ENCODE peak calls at places on chromosome 17, in four cellular contexts. One of them, this sample, is unnamed.

GRCh38 chr17:29575511-29576213 is 7.2 kb downstream of the TP53I13 start:
- DNase-seq in NCI-H1092 treated with DMSO at 0.1 percent for 48 hours: no peak
- DNase-seq in breast epithelium: no peak
- DNase-seq in stimulated activated CD8-positive, alpha-beta memory T cell treated with anti-CD3 and anti-CD28 coated beads, Interleukin-7, amount 100 ng/mL, for 1 hour: no peak
- DNase-seq in this sample: peak; percentile 72

GRCh38 chr17:78072961-78073360 is 55.6 kb downstream of the TMC6 start:
- DNase-seq in breast epithelium: no peak
- DNase-seq in stimulated activated CD8-positive, alpha-beta memory T cell treated with anti-CD3 and anti-CD28 coated beads, Interleukin-7, amount 100 ng/mL, for 1 hour: no peak
- DNase-seq in NCI-H1092 treated with DMSO at 0.1 percent for 48 hours: no peak
- DNase-seq in this sample: no peak

GRCh38 chr17:32142857-32143524 is 689 bp downstream of the RHOT1 start:
- DNase-seq in breast epithelium: peak; percentile 49
- DNase-seq in NCI-H1092 treated with DMSO at 0.1 percent for 48 hours: peak; percentile 62
- DNase-seq in stimulated activated CD8-positive, alpha-beta memory T cell treated with anti-CD3 and anti-CD28 coated beads, Interleukin-7, amount 100 ng/mL, for 1 hour: no peak
- DNase-seq in this sample: peak; percentile 74

GRCh38 chr17:77916771-77917481 is 41.6 kb upstream of the TNRC6C start:
- DNase-seq in NCI-H1092 treated with DMSO at 0.1 percent for 48 hours: no peak
- DNase-seq in stimulated activated CD8-positive, alpha-beta memory T cell treated with anti-CD3 and anti-CD28 coated beads, Interleukin-7, amount 100 ng/mL, for 1 hour: no peak
- DNase-seq in breast epithelium: no peak
- DNase-seq in this sample: no peak

GRCh38 chr17:9240659-9241370 is 219.5 kb downstream of the NTN1 start:
- DNase-seq in breast epithelium: peak; percentile 77
- DNase-seq in NCI-H1092 treated with DMSO at 0.1 percent for 48 hours: no peak
- DNase-seq in stimulated activated CD8-positive, alpha-beta memory T cell treated with anti-CD3 and anti-CD28 coated beads, Interleukin-7, amount 100 ng/mL, for 1 hour: no peak
- DNase-seq in this sample: peak; percentile 91

GRCh38 chr17:81703747-81704654 is 834 bp downstream of the MRPL12 start:
- DNase-seq in NCI-H1092 treated with DMSO at 0.1 percent for 48 hours: peak; percentile 3
- DNase-seq in breast epithelium: no peak
- DNase-seq in stimulated activated CD8-positive, alpha-beta memory T cell treated with anti-CD3 and anti-CD28 coated beads, Interleukin-7, amount 100 ng/mL, for 1 hour: no peak
- DNase-seq in this sample: peak; percentile 51

GRCh38 chr17:4480929-4481898 is 17.5 kb upstream of the SPNS2 start:
- DNase-seq in breast epithelium: no peak
- DNase-seq in stimulated activated CD8-positive, alpha-beta memory T cell treated with anti-CD3 and anti-CD28 coated beads, Interleukin-7, amount 100 ng/mL, for 1 hour: no peak
- DNase-seq in NCI-H1092 treated with DMSO at 0.1 percent for 48 hours: no peak
- DNase-seq in this sample: peak; percentile 62

GRCh38 chr17:28366605-28367004 is 1.6 kb upstream of the SEBOX start:
- DNase-seq in NCI-H1092 treated with DMSO at 0.1 percent for 48 hours: no peak
- DNase-seq in breast epithelium: no peak
- DNase-seq in stimulated activated CD8-positive, alpha-beta memory T cell treated with anti-CD3 and anti-CD28 coated beads, Interleukin-7, amount 100 ng/mL, for 1 hour: no peak
- DNase-seq in this sample: no peak

GRCh38 chr17:43309505-43310329 is 75.9 kb upstream of the RNU2-1 start:
- DNase-seq in stimulated activated CD8-positive, alpha-beta memory T cell treated with anti-CD3 and anti-CD28 coated beads, Interleukin-7, amount 100 ng/mL, for 1 hour: no peak
- DNase-seq in breast epithelium: no peak
- DNase-seq in NCI-H1092 treated with DMSO at 0.1 percent for 48 hours: no peak
- DNase-seq in this sample: no peak

GRCh38 chr17:10729334-10730193 is at the start of gene TMEM220:
- DNase-seq in stimulated activated CD8-positive, alpha-beta memory T cell treated with anti-CD3 and anti-CD28 coated beads, Interleukin-7, amount 100 ng/mL, for 1 hour: no peak
- DNase-seq in breast epithelium: peak; percentile 68
- DNase-seq in NCI-H1092 treated with DMSO at 0.1 percent for 48 hours: peak; percentile 63
- DNase-seq in this sample: peak; percentile 93

GRCh38 chr17:9074106-9074505 is 52.8 kb downstream of the NTN1 start:
- DNase-seq in NCI-H1092 treated with DMSO at 0.1 percent for 48 hours: no peak
- DNase-seq in stimulated activated CD8-positive, alpha-beta memory T cell treated with anti-CD3 and anti-CD28 coated beads, Interleukin-7, amount 100 ng/mL, for 1 hour: no peak
- DNase-seq in breast epithelium: no peak
- DNase-seq in this sample: peak; percentile 63

GRCh38 chr17:43814714-43815113 is 18.2 kb downstream of the MPP3 start:
- DNase-seq in stimulated activated CD8-positive, alpha-beta memory T cell treated with anti-CD3 and anti-CD28 coated beads, Interleukin-7, amount 100 ng/mL, for 1 hour: no peak
- DNase-seq in breast epithelium: no peak
- DNase-seq in NCI-H1092 treated with DMSO at 0.1 percent for 48 hours: no peak
- DNase-seq in this sample: no peak

GRCh38 chr17:15966879-15967248 is 21.9 kb downstream of the ADORA2B start:
- DNase-seq in stimulated activated CD8-positive, alpha-beta memory T cell treated with anti-CD3 and anti-CD28 coated beads, Interleukin-7, amount 100 ng/mL, for 1 hour: no peak
- DNase-seq in NCI-H1092 treated with DMSO at 0.1 percent for 48 hours: no peak
- DNase-seq in breast epithelium: no peak
- DNase-seq in this sample: peak; percentile 71

GRCh38 chr17:56679148-56679766 is 85.8 kb downstream of the NOG start:
- DNase-seq in breast epithelium: no peak
- DNase-seq in stimulated activated CD8-positive, alpha-beta memory T cell treated with anti-CD3 and anti-CD28 coated beads, Interleukin-7, amount 100 ng/mL, for 1 hour: no peak
- DNase-seq in NCI-H1092 treated with DMSO at 0.1 percent for 48 hours: peak; percentile 51
- DNase-seq in this sample: no peak

GRCh38 chr17:54947396-54947795 is 21.1 kb downstream of the COX11 start:
- DNase-seq in stimulated activated CD8-positive, alpha-beta memory T cell treated with anti-CD3 and anti-CD28 coated beads, Interleukin-7, amount 100 ng/mL, for 1 hour: no peak
- DNase-seq in breast epithelium: no peak
- DNase-seq in NCI-H1092 treated with DMSO at 0.1 percent for 48 hours: no peak
- DNase-seq in this sample: no peak

GRCh38 chr17:10875984-10876555 is 38.2 kb upstream of the PIRT start:
- DNase-seq in NCI-H1092 treated with DMSO at 0.1 percent for 48 hours: peak; percentile 3
- DNase-seq in breast epithelium: no peak
- DNase-seq in stimulated activated CD8-positive, alpha-beta memory T cell treated with anti-CD3 and anti-CD28 coated beads, Interleukin-7, amount 100 ng/mL, for 1 hour: no peak
- DNase-seq in this sample: peak; percentile 59

GRCh38 chr17:57881143-57881542 is 31.3 kb upstream of the MRPS23 start:
- DNase-seq in stimulated activated CD8-positive, alpha-beta memory T cell treated with anti-CD3 and anti-CD28 coated beads, Interleukin-7, amount 100 ng/mL, for 1 hour: no peak
- DNase-seq in breast epithelium: no peak
- DNase-seq in NCI-H1092 treated with DMSO at 0.1 percent for 48 hours: no peak
- DNase-seq in this sample: no peak

GRCh38 chr17:9844153-9844552 is 18.4 kb downstream of the GLP2R start:
- DNase-seq in stimulated activated CD8-positive, alpha-beta memory T cell treated with anti-CD3 and anti-CD28 coated beads, Interleukin-7, amount 100 ng/mL, for 1 hour: no peak
- DNase-seq in breast epithelium: no peak
- DNase-seq in NCI-H1092 treated with DMSO at 0.1 percent for 48 hours: no peak
- DNase-seq in this sample: no peak

GRCh38 chr17:63437287-63438091 is 8.6 kb downstream of the CYB561 start:
- DNase-seq in NCI-H1092 treated with DMSO at 0.1 percent for 48 hours: no peak
- DNase-seq in breast epithelium: no peak
- DNase-seq in stimulated activated CD8-positive, alpha-beta memory T cell treated with anti-CD3 and anti-CD28 coated beads, Interleukin-7, amount 100 ng/mL, for 1 hour: no peak
- DNase-seq in this sample: peak; percentile 79

GRCh38 chr17:40345161-40346034 is 19.1 kb downstream of the GJD3 start:
- DNase-seq in NCI-H1092 treated with DMSO at 0.1 percent for 48 hours: peak; percentile 52
- DNase-seq in stimulated activated CD8-positive, alpha-beta memory T cell treated with anti-CD3 and anti-CD28 coated beads, Interleukin-7, amount 100 ng/mL, for 1 hour: no peak
- DNase-seq in breast epithelium: peak; percentile 75
- DNase-seq in this sample: peak; percentile 94

GRCh38 chr17:34445145-34445544 is 82.1 kb upstream of the CCL1 start:
- DNase-seq in stimulated activated CD8-positive, alpha-beta memory T cell treated with anti-CD3 and anti-CD28 coated beads, Interleukin-7, amount 100 ng/mL, for 1 hour: no peak
- DNase-seq in NCI-H1092 treated with DMSO at 0.1 percent for 48 hours: no peak
- DNase-seq in breast epithelium: no peak
- DNase-seq in this sample: no peak

GRCh38 chr17:19996502-19996901 is 12.7 kb upstream of the SPECC1 start:
- DNase-seq in stimulated activated CD8-positive, alpha-beta memory T cell treated with anti-CD3 and anti-CD28 coated beads, Interleukin-7, amount 100 ng/mL, for 1 hour: no peak
- DNase-seq in NCI-H1092 treated with DMSO at 0.1 percent for 48 hours: no peak
- DNase-seq in breast epithelium: no peak
- DNase-seq in this sample: no peak

GRCh38 chr17:67025216-67025792 is 19.1 kb upstream of the CACNG1 start:
- DNase-seq in stimulated activated CD8-positive, alpha-beta memory T cell treated with anti-CD3 and anti-CD28 coated beads, Interleukin-7, amount 100 ng/mL, for 1 hour: no peak
- DNase-seq in NCI-H1092 treated with DMSO at 0.1 percent for 48 hours: no peak
- DNase-seq in breast epithelium: no peak
- DNase-seq in this sample: peak; percentile 62

GRCh38 chr17:75288784-75289121 is 480 bp downstream of the SLC25A19 start:
- DNase-seq in breast epithelium: peak; percentile 46
- DNase-seq in NCI-H1092 treated with DMSO at 0.1 percent for 48 hours: peak; percentile 66
- DNase-seq in stimulated activated CD8-positive, alpha-beta memory T cell treated with anti-CD3 and anti-CD28 coated beads, Interleukin-7, amount 100 ng/mL, for 1 hour: no peak
- DNase-seq in this sample: no peak

GRCh38 chr17:49439673-49440571 is 25.2 kb upstream of the PHB1 start:
- DNase-seq in NCI-H1092 treated with DMSO at 0.1 percent for 48 hours: no peak
- DNase-seq in breast epithelium: peak; percentile 72
- DNase-seq in stimulated activated CD8-positive, alpha-beta memory T cell treated with anti-CD3 and anti-CD28 coated beads, Interleukin-7, amount 100 ng/mL, for 1 hour: no peak
- DNase-seq in this sample: no peak

GRCh38 chr17:8611671-8612298 is 18.7 kb downstream of the MYH10 start:
- DNase-seq in breast epithelium: no peak
- DNase-seq in NCI-H1092 treated with DMSO at 0.1 percent for 48 hours: no peak
- DNase-seq in stimulated activated CD8-positive, alpha-beta memory T cell treated with anti-CD3 and anti-CD28 coated beads, Interleukin-7, amount 100 ng/mL, for 1 hour: no peak
- DNase-seq in this sample: no peak

This sample was measured in kidney.